ENCODE peak calls at places on chromosomes 12 and 14, in five cellular contexts. T, G, R, J and H are unnamed samples.

GRCh38 chr12:110266980-110267620 is 13.9 kb upstream of the ATP2A2 start:
- DNase-seq in R (no peak), J (no peak), T (no peak), G (no peak), H (no peak)

GRCh38 chr12:70758494-70758845 is 121.2 kb upstream of the PTPRB start:
- DNase-seq in J (no peak), T (no peak), R (no peak), G (no peak), H (no peak)

GRCh38 chr12:124732275-124733075 is 131.2 kb downstream of the SCARB1 start:
- DNase-seq in J (no peak), R (no peak), T (no peak), G (no peak), H (no peak)

GRCh38 chr12:2382391-2383155 is 329.8 kb downstream of the CACNA1C start:
- DNase-seq in T (no peak), R (no peak), G (no peak), J (peak), H (no peak)

GRCh38 chr12:77786675-77787074 is 44.0 kb upstream of the NAV3 start:
- DNase-seq in R (no peak), J (no peak), T (no peak), G (no peak), H (no peak)

GRCh38 chr12:52909796-52910195 is 4.9 kb upstream of the KRT8 start:
- DNase-seq in R (no peak), G (no peak), T (no peak), J (no peak), H (no peak)

GRCh38 chr14:99415496-99416281 is 65.0 kb downstream of the SETD3 start:
- DNase-seq in G (peak), T (peak), J (peak), R (no peak), H (peak)

GRCh38 chr12:120490833-120491512 is 4.9 kb upstream of the DYNLL1 start:
- DNase-seq in J (no peak), G (no peak), T (no peak), R (peak), H (no peak)

GRCh38 chr12:30978639-30979038 is 52.1 kb downstream of the TSPAN11 start:
- DNase-seq in G (no peak), R (peak), T (no peak), J (no peak), H (no peak)

GRCh38 chr14:72856530-72857264 is 37.2 kb downstream of the DPF3 start:
- DNase-seq in T (no peak), R (no peak), G (no peak), J (no peak), H (no peak)

GRCh38 chr14:34650786-34651584 is 21.0 kb upstream of the SNX6 start:
- DNase-seq in G (no peak), J (no peak), R (no peak), T (no peak), H (no peak)

GRCh38 chr14:95272057-95272456 is 47.7 kb downstream of the CLMN start:
- DNase-seq in J (no peak), R (no peak), T (no peak), G (no peak), H (no peak)

GRCh38 chr14:67357583-67358354 is 1.8 kb downstream of the ATP6V1D start:
- DNase-seq in R (no peak), J (no peak), G (no peak), T (no peak), H (no peak)

GRCh38 chr14:67820428-67820881 is 876 bp downstream of the RAD51B start:
- DNase-seq in R (no peak), T (no peak), J (peak), G (no peak), H (no peak)

GRCh38 chr12:89737000-89737399 is 28.4 kb upstream of the ATP2B1 start:
- DNase-seq in G (no peak), J (no peak), T (no peak), R (no peak), H (no peak)

GRCh38 chr14:89660183-89660582 is 243.2 kb upstream of the FOXN3 start:
- DNase-seq in T (no peak), R (no peak), J (no peak), G (no peak), H (no peak)

GRCh38 chr14:91244501-91244901 is at the start of gene GPR68:
- DNase-seq in R (peak), J (no peak), G (no peak), T (no peak), H (no peak)

GRCh38 chr12:120186654-120187053 is 7.9 kb downstream of the GCN1 start:
- DNase-seq in G (no peak), J (no peak), T (no peak), R (no peak), H (no peak)

GRCh38 chr12:70543444-70543843 is 93.8 kb downstream of the PTPRB start:
- DNase-seq in G (no peak), T (no peak), J (no peak), R (no peak), H (no peak)

GRCh38 chr12:132228535-132229422 is 84.5 kb downstream of the NOC4L start:
- DNase-seq in G (no peak), J (no peak), T (no peak), R (no peak), H (no peak)

GRCh38 chr12:57893460-57894353 is 47.2 kb upstream of the CTDSP2 start:
- DNase-seq in G (no peak), R (peak), T (no peak), J (peak), H (no peak)

GRCh38 chr14:105760691-105761344 is 234.4 kb downstream of the TMEM121 start:
- DNase-seq in G (no peak), R (peak), J (no peak), T (no peak), H (no peak)